ENCODE peak calls at places on chromosome 4, in ten cellular contexts. One of them, this sample, is unnamed.

GRCh38 chr4:97720869-97721432 is 422.3 kb downstream of the STPG2 start:
- DNase-seq in retinal pigment epithelial cell: peak
- DNase-seq in A549: no peak
- DNase-seq in transverse colon: no peak
- DNase-seq in uterus: no peak
- DNase-seq in AG04450: no peak
- DNase-seq in fibroblast of the aortic adventitia: peak
- DNase-seq in GM12865: no peak
- DNase-seq in choroid plexus epithelial cell: peak
- DNase-seq in epithelial cell of esophagus: peak
- DNase-seq in this sample: peak

GRCh38 chr4:134762053-134762452 is 560.5 kb upstream of the PABPC4L start:
- DNase-seq in transverse colon: no peak
- DNase-seq in AG04450: no peak
- DNase-seq in fibroblast of the aortic adventitia: no peak
- DNase-seq in choroid plexus epithelial cell: no peak
- DNase-seq in GM12865: no peak
- DNase-seq in A549: no peak
- DNase-seq in retinal pigment epithelial cell: no peak
- DNase-seq in epithelial cell of esophagus: no peak
- DNase-seq in uterus: no peak
- DNase-seq in this sample: no peak

GRCh38 chr4:151173751-151174325 is 74.4 kb downstream of the RPS3A start:
- DNase-seq in fibroblast of the aortic adventitia: peak
- DNase-seq in choroid plexus epithelial cell: peak
- DNase-seq in AG04450: no peak
- DNase-seq in epithelial cell of esophagus: no peak
- DNase-seq in uterus: peak
- DNase-seq in retinal pigment epithelial cell: no peak
- DNase-seq in GM12865: no peak
- DNase-seq in A549: no peak
- DNase-seq in transverse colon: peak
- DNase-seq in this sample: no peak

GRCh38 chr4:159227984-159228383 is 125.1 kb downstream of the RAPGEF2 start:
- DNase-seq in uterus: peak
- DNase-seq in fibroblast of the aortic adventitia: peak
- DNase-seq in choroid plexus epithelial cell: peak
- DNase-seq in GM12865: no peak
- DNase-seq in transverse colon: peak
- DNase-seq in A549: no peak
- DNase-seq in epithelial cell of esophagus: peak
- DNase-seq in retinal pigment epithelial cell: peak
- DNase-seq in AG04450: peak
- DNase-seq in this sample: peak

GRCh38 chr4:56468097-56468422 is 643 bp downstream of the SRP72 start:
- DNase-seq in fibroblast of the aortic adventitia: no peak
- DNase-seq in choroid plexus epithelial cell: peak
- DNase-seq in A549: peak
- DNase-seq in epithelial cell of esophagus: peak
- DNase-seq in uterus: no peak
- DNase-seq in retinal pigment epithelial cell: no peak
- DNase-seq in transverse colon: peak
- DNase-seq in GM12865: peak
- DNase-seq in AG04450: no peak
- DNase-seq in this sample: no peak

GRCh38 chr4:79273918-79274317 is 51.9 kb downstream of the NAA11 start:
- DNase-seq in fibroblast of the aortic adventitia: no peak
- DNase-seq in retinal pigment epithelial cell: no peak
- DNase-seq in A549: no peak
- DNase-seq in uterus: no peak
- DNase-seq in choroid plexus epithelial cell: no peak
- DNase-seq in AG04450: no peak
- DNase-seq in GM12865: no peak
- DNase-seq in transverse colon: no peak
- DNase-seq in epithelial cell of esophagus: no peak
- DNase-seq in this sample: no peak

GRCh38 chr4:109801895-109802319 is at the start of gene CFI:
- DNase-seq in fibroblast of the aortic adventitia: peak
- DNase-seq in epithelial cell of esophagus: peak
- DNase-seq in transverse colon: no peak
- DNase-seq in A549: no peak
- DNase-seq in GM12865: no peak
- DNase-seq in retinal pigment epithelial cell: peak
- DNase-seq in uterus: no peak
- DNase-seq in choroid plexus epithelial cell: peak
- DNase-seq in AG04450: no peak
- DNase-seq in this sample: peak

GRCh38 chr4:174882317-174882992 is 35.7 kb upstream of the ADAM29 start:
- DNase-seq in AG04450: no peak
- DNase-seq in choroid plexus epithelial cell: no peak
- DNase-seq in retinal pigment epithelial cell: no peak
- DNase-seq in fibroblast of the aortic adventitia: no peak
- DNase-seq in uterus: no peak
- DNase-seq in epithelial cell of esophagus: peak
- DNase-seq in transverse colon: no peak
- DNase-seq in A549: no peak
- DNase-seq in GM12865: peak
- DNase-seq in this sample: no peak

GRCh38 chr4:123398803-123399637 is 2.4 kb downstream of the SPRY1 start:
- DNase-seq in A549: peak
- DNase-seq in retinal pigment epithelial cell: no peak
- DNase-seq in GM12865: peak
- DNase-seq in transverse colon: peak
- DNase-seq in epithelial cell of esophagus: peak
- DNase-seq in AG04450: no peak
- DNase-seq in fibroblast of the aortic adventitia: peak
- DNase-seq in uterus: peak
- DNase-seq in choroid plexus epithelial cell: peak
- DNase-seq in this sample: no peak

GRCh38 chr4:173404296-173404865 is 5.5 kb upstream of the SCRG1 start:
- DNase-seq in retinal pigment epithelial cell: no peak
- DNase-seq in choroid plexus epithelial cell: no peak
- DNase-seq in A549: no peak
- DNase-seq in fibroblast of the aortic adventitia: no peak
- DNase-seq in uterus: no peak
- DNase-seq in GM12865: no peak
- DNase-seq in epithelial cell of esophagus: no peak
- DNase-seq in transverse colon: no peak
- DNase-seq in AG04450: no peak
- DNase-seq in this sample: no peak

GRCh38 chr4:138734746-138735145 is 280.8 kb upstream of the NOCT start:
- DNase-seq in AG04450: peak
- DNase-seq in epithelial cell of esophagus: peak
- DNase-seq in choroid plexus epithelial cell: peak
- DNase-seq in uterus: no peak
- DNase-seq in GM12865: no peak
- DNase-seq in A549: no peak
- DNase-seq in retinal pigment epithelial cell: peak
- DNase-seq in transverse colon: no peak
- DNase-seq in fibroblast of the aortic adventitia: peak
- DNase-seq in this sample: no peak

GRCh38 chr4:39933689-39934590 is 43.8 kb downstream of the PDS5A start:
- DNase-seq in fibroblast of the aortic adventitia: peak
- DNase-seq in A549: no peak
- DNase-seq in choroid plexus epithelial cell: peak
- DNase-seq in GM12865: peak
- DNase-seq in retinal pigment epithelial cell: peak
- DNase-seq in uterus: no peak
- DNase-seq in transverse colon: no peak
- DNase-seq in epithelial cell of esophagus: no peak
- DNase-seq in AG04450: peak
- DNase-seq in this sample: no peak

GRCh38 chr4:46648088-46648744 is 258.3 kb upstream of the GABRA2 start:
- DNase-seq in choroid plexus epithelial cell: peak
- DNase-seq in uterus: no peak
- DNase-seq in AG04450: peak
- DNase-seq in transverse colon: peak
- DNase-seq in retinal pigment epithelial cell: peak
- DNase-seq in epithelial cell of esophagus: peak
- DNase-seq in A549: no peak
- DNase-seq in GM12865: peak
- DNase-seq in fibroblast of the aortic adventitia: no peak
- DNase-seq in this sample: peak
- TF ChIP-seq CTCF in choroid plexus epithelial cell: peak
- TF ChIP-seq CTCF in uterus: no peak
- TF ChIP-seq CTCF in AG04450: peak
- TF ChIP-seq CTCF in transverse colon: peak
- TF ChIP-seq CTCF in retinal pigment epithelial cell: peak
- TF ChIP-seq CTCF in epithelial cell of esophagus: peak
- TF ChIP-seq CTCF in A549: no peak
- TF ChIP-seq CTCF in GM12865: peak
- TF ChIP-seq CTCF in fibroblast of the aortic adventitia: no peak
- TF ChIP-seq CTCF in this sample: peak

DNA sequence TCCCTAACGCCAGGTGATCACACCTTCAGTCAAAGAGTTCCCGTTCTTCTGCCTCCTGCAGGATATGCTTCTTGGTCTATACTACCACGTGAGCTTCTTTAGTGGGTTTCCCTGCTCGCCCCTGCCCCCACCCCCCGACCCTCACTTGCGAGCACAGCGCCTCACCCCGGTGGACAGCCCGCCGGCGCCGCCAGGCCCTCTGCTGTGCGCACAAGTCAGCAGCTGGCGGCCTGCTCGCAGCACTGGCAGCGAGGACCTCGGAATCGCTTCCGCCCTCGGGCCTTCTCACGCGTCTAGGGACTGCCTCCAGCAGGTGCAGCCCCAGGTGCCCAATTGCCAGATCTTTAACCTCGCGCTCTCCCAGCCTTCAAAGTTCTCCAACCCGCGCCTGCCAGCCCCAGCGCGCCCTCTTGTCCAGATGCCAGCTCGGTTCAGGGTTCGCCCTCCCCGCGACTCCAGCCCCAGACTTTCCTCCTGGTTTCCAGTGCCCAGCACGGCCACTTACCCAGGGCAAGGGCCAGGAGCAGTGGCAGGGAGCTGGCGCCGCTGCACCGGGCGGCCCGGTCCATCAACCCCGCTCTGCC is 474 bp downstream of the BTC start:
- DNase-seq in AG04450: no peak
- DNase-seq in A549: peak
- DNase-seq in uterus: peak
- DNase-seq in transverse colon: peak
- DNase-seq in GM12865: peak
- DNase-seq in fibroblast of the aortic adventitia: peak
- DNase-seq in choroid plexus epithelial cell: peak
- DNase-seq in retinal pigment epithelial cell: peak
- DNase-seq in epithelial cell of esophagus: peak
- DNase-seq in this sample: peak
- H3K4me3 ChIP-seq in AG04450: peak
- H3K4me3 ChIP-seq in A549: peak
- H3K4me3 ChIP-seq in uterus: peak
- H3K4me3 ChIP-seq in transverse colon: peak
- H3K4me3 ChIP-seq in GM12865: no peak
- H3K4me3 ChIP-seq in fibroblast of the aortic adventitia: peak
- H3K4me3 ChIP-seq in choroid plexus epithelial cell: peak
- H3K4me3 ChIP-seq in retinal pigment epithelial cell: peak
- H3K4me3 ChIP-seq in epithelial cell of esophagus: peak
- H3K4me3 ChIP-seq in this sample: peak

GRCh38 chr4:28378109-28378830 is 1517.6 kb downstream of the STIM2 start:
- DNase-seq in epithelial cell of esophagus: no peak
- DNase-seq in AG04450: no peak
- DNase-seq in fibroblast of the aortic adventitia: no peak
- DNase-seq in retinal pigment epithelial cell: no peak
- DNase-seq in uterus: no peak
- DNase-seq in transverse colon: no peak
- DNase-seq in A549: no peak
- DNase-seq in GM12865: no peak
- DNase-seq in choroid plexus epithelial cell: peak
- DNase-seq in this sample: no peak
- TF ChIP-seq CTCF in epithelial cell of esophagus: no peak
- TF ChIP-seq CTCF in AG04450: no peak
- TF ChIP-seq CTCF in fibroblast of the aortic adventitia: no peak
- TF ChIP-seq CTCF in retinal pigment epithelial cell: peak
- TF ChIP-seq CTCF in uterus: no peak
- TF ChIP-seq CTCF in transverse colon: no peak
- TF ChIP-seq CTCF in A549: no peak
- TF ChIP-seq CTCF in GM12865: no peak
- TF ChIP-seq CTCF in choroid plexus epithelial cell: peak
- TF ChIP-seq CTCF in this sample: no peak

DNA sequence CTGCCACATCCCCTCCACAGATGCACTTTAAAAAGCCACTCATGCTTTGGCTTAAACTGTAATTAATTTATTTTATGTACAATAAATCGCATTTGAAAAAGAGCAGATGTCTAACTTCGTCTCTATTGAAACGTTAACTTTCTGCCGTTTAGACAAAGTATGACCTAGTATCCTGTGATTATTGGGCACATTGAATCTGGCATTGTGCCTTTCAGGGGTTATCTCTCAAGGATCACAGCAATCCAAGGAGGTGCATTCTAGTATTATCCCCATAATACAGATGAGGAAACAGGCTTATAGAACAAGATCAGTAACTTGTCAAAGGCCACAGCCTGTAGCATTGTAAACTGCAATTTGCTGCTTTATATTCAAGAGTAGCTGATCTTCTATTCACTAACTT is 4.6 kb downstream of the RASL11B start:
- DNase-seq in choroid plexus epithelial cell: no peak
- DNase-seq in fibroblast of the aortic adventitia: no peak
- DNase-seq in retinal pigment epithelial cell: no peak
- DNase-seq in GM12865: no peak
- DNase-seq in AG04450: no peak
- DNase-seq in transverse colon: no peak
- DNase-seq in uterus: no peak
- DNase-seq in epithelial cell of esophagus: no peak
- DNase-seq in A549: no peak
- DNase-seq in this sample: no peak
- H3K4me3 ChIP-seq in choroid plexus epithelial cell: no peak
- H3K4me3 ChIP-seq in fibroblast of the aortic adventitia: no peak
- H3K4me3 ChIP-seq in retinal pigment epithelial cell: no peak
- H3K4me3 ChIP-seq in GM12865: no peak
- H3K4me3 ChIP-seq in AG04450: no peak
- H3K4me3 ChIP-seq in transverse colon: no peak
- H3K4me3 ChIP-seq in uterus: no peak
- H3K4me3 ChIP-seq in epithelial cell of esophagus: no peak
- H3K4me3 ChIP-seq in A549: no peak
- H3K4me3 ChIP-seq in this sample: no peak

GRCh38 chr4:166324321-166324720 is 451.3 kb downstream of the TLL1 start:
- DNase-seq in AG04450: no peak
- DNase-seq in A549: no peak
- DNase-seq in transverse colon: peak
- DNase-seq in choroid plexus epithelial cell: peak
- DNase-seq in fibroblast of the aortic adventitia: peak
- DNase-seq in GM12865: peak
- DNase-seq in uterus: no peak
- DNase-seq in epithelial cell of esophagus: peak
- DNase-seq in retinal pigment epithelial cell: no peak
- DNase-seq in this sample: no peak
- TF ChIP-seq CTCF in AG04450: peak
- TF ChIP-seq CTCF in A549: no peak
- TF ChIP-seq CTCF in transverse colon: peak
- TF ChIP-seq CTCF in choroid plexus epithelial cell: peak
- TF ChIP-seq CTCF in fibroblast of the aortic adventitia: peak
- TF ChIP-seq CTCF in GM12865: peak
- TF ChIP-seq CTCF in uterus: no peak
- TF ChIP-seq CTCF in epithelial cell of esophagus: peak
- TF ChIP-seq CTCF in retinal pigment epithelial cell: peak
- TF ChIP-seq CTCF in this sample: peak

GRCh38 chr4:72311291-72311690 is 257.7 kb downstream of the ADAMTS3 start:
- DNase-seq in epithelial cell of esophagus: peak
- DNase-seq in fibroblast of the aortic adventitia: no peak
- DNase-seq in GM12865: no peak
- DNase-seq in AG04450: no peak
- DNase-seq in transverse colon: no peak
- DNase-seq in uterus: no peak
- DNase-seq in retinal pigment epithelial cell: no peak
- DNase-seq in A549: no peak
- DNase-seq in choroid plexus epithelial cell: no peak
- DNase-seq in this sample: no peak
- H3K4me3 ChIP-seq in epithelial cell of esophagus: no peak
- H3K4me3 ChIP-seq in fibroblast of the aortic adventitia: no peak
- H3K4me3 ChIP-seq in GM12865: no peak
- H3K4me3 ChIP-seq in AG04450: no peak
- H3K4me3 ChIP-seq in transverse colon: no peak
- H3K4me3 ChIP-seq in uterus: no peak
- H3K4me3 ChIP-seq in retinal pigment epithelial cell: no peak
- H3K4me3 ChIP-seq in A549: no peak
- H3K4me3 ChIP-seq in choroid plexus epithelial cell: no peak
- H3K4me3 ChIP-seq in this sample: no peak

This sample was measured in epithelial cell of proximal tubule.